ENCODE peak calls at places on chromosomes 12 and 14, in four cellular contexts. M is GM12878, P is K562, X is HepG2. Y is an unnamed sample.

GRCh38 chr12:109759076-109759420 is 45.4 kb downstream of the FAM222A start:
- DNase-seq in P (no peak), M (no peak), X (no peak), Y (no peak)

GRCh38 chr12:126976574-126976973 is 1290.4 kb upstream of the TMEM132C start:
- DNase-seq in M (no peak), P (no peak), X (no peak), Y (no peak)

GRCh38 chr14:102145395-102145794 is 5.7 kb downstream of the WDR20 start:
- DNase-seq in X (no peak), M (no peak), P (no peak), Y (no peak)

GRCh38 chr12:57105011-57105753 is 6.0 kb downstream of the STAT6 start:
- DNase-seq in P (no peak), X (no peak), M (no peak), Y (no peak)

GRCh38 chr14:56854325-56854724 is 44.0 kb upstream of the OTX2 start:
- DNase-seq in X (no peak), P (no peak), M (no peak), Y (no peak)

GRCh38 chr12:46224401-46224800 is 44.4 kb downstream of the SLC38A1 start:
- DNase-seq in M (no peak), P (no peak), X (no peak), Y (no peak)

GRCh38 chr14:57470909-57471308 is 22.7 kb downstream of the CCDC198 start:
- DNase-seq in P (no peak), M (no peak), X (no peak), Y (no peak)

GRCh38 chr12:106251636-106252035 is 3.8 kb upstream of the CKAP4 start:
- DNase-seq in M (no peak), P (no peak), X (no peak), Y (peak; percentile 39)

GRCh38 chr12:110498984-110499706 is 2.8 kb downstream of the VPS29 start:
- DNase-seq in X (peak; percentile 10), P (no peak), M (no peak), Y (no peak)

GRCh38 chr12:75724913-75725312 is 213.5 kb upstream of the KRR1 start:
- DNase-seq in X (peak; percentile 83), P (no peak), M (no peak), Y (no peak)

GRCh38 chr12:64569923-64570595 is 40.2 kb upstream of the RASSF3 start:
- DNase-seq in M (no peak), P (no peak), X (no peak), Y (no peak)

GRCh38 chr14:73723799-73724621 is 9.8 kb upstream of the PNMA1 start:
- DNase-seq in X (no peak), M (no peak), P (peak; percentile 26), Y (no peak)

GRCh38 chr14:45893127-45893526 is 640.1 kb upstream of the MIS18BP1 start:
- DNase-seq in M (no peak), X (no peak), P (no peak), Y (no peak)

GRCh38 chr12:20646239-20646827 is 48.8 kb upstream of the SLCO1C1 start:
- DNase-seq in X (peak; percentile 58), P (no peak), M (no peak), Y (no peak)

GRCh38 chr14:53516261-53516774 is 363.2 kb upstream of the DDHD1 start:
- DNase-seq in X (no peak), P (no peak), M (no peak), Y (no peak)

GRCh38 chr12:53696285-53696654 is 20.4 kb upstream of the ATP5MC2 start:
- DNase-seq in X (peak; percentile 82), P (peak; percentile 66), M (peak; percentile 25), Y (peak; percentile 64)

GRCh38 chr14:81938341-81938740 is 404.7 kb upstream of the SEL1L start:
- DNase-seq in P (no peak), X (no peak), M (no peak), Y (no peak)

GRCh38 chr14:52949711-52950409 is 990 bp downstream of the FERMT2 start:
- DNase-seq in P (no peak), M (no peak), X (peak; percentile 44), Y (no peak)

GRCh38 chr12:88579572-88579940 is 715 bp downstream of the KITLG start:
- DNase-seq in X (no peak), P (no peak), M (no peak), Y (peak; percentile 63)

GRCh38 chr12:16347391-16348298 is at the start of gene MGST1:
- DNase-seq in P (peak; percentile 27), M (peak; percentile 11), X (peak; percentile 77), Y (peak; percentile 87)

GRCh38 chr12:11633968-11634367 is 15.5 kb upstream of the ETV6 start:
- DNase-seq in P (no peak), M (no peak), X (peak; percentile 59), Y (peak; percentile 11)

GRCh38 chr12:40207551-40207950 is 17.2 kb upstream of the LRRK2 start:
- DNase-seq in P (no peak), X (no peak), M (no peak), Y (no peak)

GRCh38 chr14:51513281-51513680 is 138.4 kb upstream of the FRMD6 start:
- DNase-seq in M (no peak), P (no peak), X (no peak), Y (no peak)

GRCh38 chr12:6347367-6348338 is 5.8 kb upstream of the TNFRSF1A start:
- DNase-seq in X (no peak), P (no peak), M (no peak), Y (no peak)

GRCh38 chr14:78933948-78934524 is 763.9 kb downstream of the NRXN3 start:
- DNase-seq in X (peak; percentile 12), M (no peak), P (peak; percentile 6), Y (no peak)

GRCh38 chr14:57244103-57244502 is 24.6 kb downstream of the EXOC5 start:
- DNase-seq in M (no peak), X (no peak), P (no peak), Y (no peak)

GRCh38 chr14:22026527-22026926 is 352.9 kb upstream of the OR4E1 start:
- DNase-seq in M (no peak), X (no peak), P (no peak), Y (no peak)

GRCh38 chr12:22043943-22044342 is 2.1 kb upstream of the CMAS start:
- DNase-seq in X (no peak), P (no peak), M (no peak), Y (no peak)

GRCh38 chr12:76037130-76038105 is 5.8 kb upstream of the PHLDA1 start:
- DNase-seq in P (peak; percentile 58), X (peak; percentile 77), M (peak; percentile 34), Y (no peak)

GRCh38 chr14:93332032-93332852 is 594 bp downstream of the BTBD7 start:
- DNase-seq in P (peak; percentile 71), M (no peak), X (peak; percentile 40), Y (peak; percentile 80)

GRCh38 chr12:52920937-52921336 is 16.1 kb upstream of the KRT8 start:
- DNase-seq in M (no peak), X (peak; percentile 84), P (peak; percentile 7), Y (no peak)

GRCh38 chr14:94058128-94058673 is 22.8 kb downstream of the DDX24 start:
- DNase-seq in X (no peak), P (no peak), M (no peak), Y (no peak)

GRCh38 chr12:57370696-57371095 is 60.1 kb downstream of the R3HDM2 start:
- DNase-seq in P (no peak), M (no peak), X (no peak), Y (no peak)

GRCh38 chr14:42023452-42023851 is 416.8 kb downstream of the LRFN5 start:
- DNase-seq in X (peak; percentile 8), P (no peak), M (no peak), Y (no peak)

GRCh38 chr12:60494249-60494648 is 898.4 kb downstream of the SLC16A7 start:
- DNase-seq in X (peak; percentile 32), P (no peak), M (no peak), Y (no peak)

GRCh38 chr14:101511620-101512395 is 49.5 kb upstream of the DIO3 start:
- DNase-seq in X (no peak), P (no peak), M (no peak), Y (no peak)

GRCh38 chr14:68248481-68249255 is 429.1 kb downstream of the RAD51B start:
- DNase-seq in X (peak; percentile 54), M (peak; percentile 89), P (no peak), Y (peak; percentile 65)

GRCh38 chr12:27163048-27163715 is 80.8 kb upstream of the C12orf71 start:
- DNase-seq in X (no peak), P (no peak), M (no peak), Y (no peak)

GRCh38 chr12:51218607-51219161 is 822 bp upstream of the POU6F1 start:
- DNase-seq in M (no peak), X (peak; percentile 41), P (peak; percentile 59), Y (no peak)
- TF ChIP-seq SRF in M (no peak), X (no peak), P (no peak), Y (no peak)

GRCh38 chr12:3119745-3120660 is 42.8 kb downstream of the TSPAN9 start:
- DNase-seq in M (no peak), P (no peak), X (no peak), Y (no peak)
- TF ChIP-seq CREB1 in M (no peak), P (no peak), X (no peak), Y (no peak)

GRCh38 chr12:113670742-113671141 is 199.1 kb upstream of the LHX5 start:
- DNase-seq in M (no peak), X (no peak), P (no peak), Y (no peak)

GRCh38 chr12:113667095-113667494 is 195.4 kb upstream of the LHX5 start:
- DNase-seq in X (no peak), M (no peak), P (no peak), Y (no peak)

GRCh38 chr12:113666223-113666622 is 194.6 kb upstream of the LHX5 start:
- DNase-seq in P (no peak), M (no peak), X (no peak), Y (no peak)

GRCh38 chr12:113665457-113665856 is 193.8 kb upstream of the LHX5 start:
- DNase-seq in P (no peak), M (no peak), X (no peak), Y (no peak)

DNA sequence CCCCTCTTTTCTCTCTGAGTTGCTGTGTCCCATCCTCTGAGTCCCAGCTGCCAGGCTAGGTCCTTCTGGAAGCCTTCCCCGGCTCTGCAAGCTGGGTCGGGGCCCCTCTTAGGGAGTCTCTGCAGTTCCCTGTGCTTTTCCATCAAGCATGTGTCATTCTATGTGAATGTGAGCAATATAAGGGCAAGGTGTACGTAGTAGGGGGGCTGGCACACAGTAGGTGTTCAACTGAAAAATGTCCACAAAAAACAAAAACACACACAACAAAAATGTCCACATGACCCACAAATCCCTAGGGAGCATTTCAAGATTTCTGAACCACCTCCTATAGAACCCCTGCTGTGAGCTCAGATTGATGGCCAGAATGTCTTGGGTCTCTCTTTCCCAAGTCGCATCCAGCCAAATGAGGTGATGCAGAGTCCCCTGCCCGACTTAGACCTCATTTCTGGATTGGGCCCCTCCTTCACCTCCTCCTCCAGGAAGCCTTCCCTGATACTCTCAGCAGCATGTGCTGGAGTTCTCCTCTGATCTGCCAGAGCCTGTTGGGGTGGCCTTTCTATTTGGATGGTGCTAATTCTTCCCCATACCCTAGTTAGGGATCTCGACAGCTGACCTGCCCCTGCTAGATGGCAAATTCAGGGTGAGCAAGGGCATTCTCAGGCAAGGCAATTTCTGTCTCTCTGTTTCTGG is 196.1 kb upstream of the LHX5 start:
- DNase-seq in M (no peak), X (no peak), P (no peak), Y (no peak)
- TF ChIP-seq POLR2AphosphoS5 in M (no peak), X (no peak), P (no peak), Y (no peak)

GRCh38 chr12:497501-498160 is 37.9 kb downstream of the B4GALNT3 start:
- DNase-seq in X (no peak), M (no peak), P (no peak), Y (no peak)
- TF ChIP-seq SRF in X (no peak), M (no peak), P (no peak), Y (no peak)

GRCh38 chr12:55899035-55899434 is 28.7 kb downstream of the PYM1 start:
- DNase-seq in X (peak; percentile 35), P (no peak), M (no peak), Y (no peak)
- TF ChIP-seq CREB1 in X (no peak), P (no peak), M (no peak), Y (no peak)